ENCODE peak calls at places on chromosomes 4 and X, in eight cellular contexts. N, P, J, U, B, D, S and G are unnamed samples.

GRCh38 chrX:47148946-47149345 is 3.9 kb downstream of the RBM10 start:
- DNase-seq in N (no peak), P (no peak), J (no peak), U (no peak), B (no peak), D (no peak), S (no peak), G (no peak)

GRCh38 chrX:17738737-17739535 is 1.6 kb downstream of the SCML1 start:
- DNase-seq in N (no peak), P (no peak), J (no peak), U (no peak), B (no peak), D (no peak), S (peak; percentile 11), G (peak; percentile 2)

GRCh38 chrX:17990542-17990941 is 129.4 kb upstream of the RAI2 start:
- DNase-seq in N (no peak), P (no peak), J (no peak), U (no peak), B (no peak), D (no peak), S (no peak), G (no peak)

GRCh38 chrX:1453390-1453783 is 678 bp upstream of the ASMTL start:
- DNase-seq in N (no peak), P (peak; percentile 55), J (no peak), U (no peak), B (peak; percentile 90), D (no peak), S (no peak), G (no peak)

GRCh38 chr4:5809216-5809776 is 83.6 kb downstream of the CRMP1 start:
- DNase-seq in N (no peak), P (no peak), J (no peak), U (no peak), B (no peak), D (no peak), S (no peak), G (no peak)

GRCh38 chr4:25859429-25860148 is 3.2 kb downstream of the SEL1L3 start:
- DNase-seq in N (peak; percentile 80), P (no peak), J (no peak), U (no peak), B (no peak), D (no peak), S (no peak), G (peak; percentile 76)

GRCh38 chrX:53047228-53047627 is 1.4 kb upstream of the GPR173 start:
- DNase-seq in N (peak; percentile 9), P (no peak), J (no peak), U (peak; percentile 2), B (no peak), D (no peak), S (peak; percentile 15), G (no peak)

GRCh38 chrX:69504626-69505612 is 793 bp downstream of the NALF2 start:
- DNase-seq in N (peak; percentile 22), P (no peak), J (no peak), U (peak; percentile 36), B (no peak), D (no peak), S (no peak), G (no peak)

GRCh38 chrX:120446503-120446902 is 22.6 kb downstream of the LAMP2 start:
- DNase-seq in N (no peak), P (peak; percentile 51), J (no peak), U (no peak), B (no peak), D (peak; percentile 11), S (peak; percentile 15), G (no peak)

GRCh38 chrX:31297881-31298280 is 226.0 kb upstream of the FTHL17 start:
- DNase-seq in N (no peak), P (no peak), J (no peak), U (no peak), B (no peak), D (no peak), S (no peak), G (no peak)

GRCh38 chrX:133958997-133959688 is 26.3 kb downstream of the GPC3 start:
- DNase-seq in N (no peak), P (no peak), J (no peak), U (no peak), B (no peak), D (no peak), S (peak; percentile 12), G (no peak)

GRCh38 chrX:153611298-153612095 is 12.6 kb upstream of the CCNQ start:
- DNase-seq in N (no peak), P (no peak), J (no peak), U (no peak), B (peak; percentile 69), D (no peak), S (no peak), G (no peak)

GRCh38 chrX:153610834-153611209 is 11.9 kb upstream of the CCNQ start:
- DNase-seq in N (no peak), P (no peak), J (no peak), U (no peak), B (peak; percentile 71), D (no peak), S (no peak), G (no peak)

GRCh38 chrX:153608821-153609220 is 9.9 kb upstream of the CCNQ start:
- DNase-seq in N (no peak), P (no peak), J (no peak), U (no peak), B (no peak), D (no peak), S (no peak), G (no peak)

GRCh38 chrX:153608376-153608775 is 9.4 kb upstream of the CCNQ start:
- DNase-seq in N (no peak), P (no peak), J (no peak), U (no peak), B (no peak), D (no peak), S (no peak), G (no peak)

DNA sequence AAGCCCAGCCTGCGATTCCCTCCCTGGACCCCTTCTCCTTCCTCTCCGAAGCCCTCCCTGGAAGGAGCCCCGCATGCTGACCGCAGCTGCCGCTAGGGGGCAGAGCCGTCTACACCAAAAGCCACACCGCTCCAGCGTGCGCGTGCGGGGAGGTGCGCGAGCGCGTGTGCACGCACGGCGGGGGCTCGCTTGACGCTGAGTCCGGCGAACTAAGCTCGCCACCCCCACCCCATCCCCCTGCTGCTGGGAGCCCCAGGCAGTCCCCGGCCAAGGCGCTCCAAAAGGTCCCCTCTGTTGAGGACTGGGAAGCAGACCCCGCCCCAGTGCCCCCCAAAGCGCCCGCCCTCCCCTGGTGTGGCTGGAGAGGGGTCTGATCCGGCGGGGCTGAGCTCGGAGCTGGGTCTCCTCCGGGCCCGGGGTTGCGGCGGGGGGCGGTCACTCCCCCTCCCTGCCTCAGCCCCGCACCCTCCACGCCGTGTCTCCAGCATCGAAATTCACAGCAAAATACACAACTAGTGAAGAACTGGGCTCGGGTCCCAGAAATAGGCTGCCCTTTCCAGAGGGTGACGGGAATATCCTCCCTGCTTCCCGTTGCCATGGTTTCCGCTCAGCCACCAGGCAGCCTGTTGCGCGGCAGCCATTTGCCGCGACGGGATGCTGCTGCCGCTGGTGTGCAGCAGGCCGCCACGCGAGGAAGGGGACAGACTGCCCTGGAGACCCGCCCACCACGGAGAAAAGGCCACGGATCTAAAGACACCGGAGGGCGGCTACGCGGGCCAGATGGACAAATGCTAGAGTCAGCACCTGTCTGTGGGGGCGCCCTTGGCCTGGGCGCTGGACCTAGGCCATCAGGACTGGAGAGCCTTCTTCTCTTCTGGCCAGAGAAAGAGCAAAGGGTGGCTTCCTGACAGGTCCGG is 11.2 kb upstream of the CCNQ start:
- DNase-seq in N (no peak), P (peak; percentile 68), J (peak; percentile 1), U (peak; percentile 79), B (peak; percentile 91), D (no peak), S (peak; percentile 67), G (peak; percentile 57)
- H3K4me3 ChIP-seq in N (no peak overlapping the region), P (peak overlapping the region; percentile 31), J (peak overlapping the region; percentile 5), U (peak overlapping the region; percentile 33), B (no peak overlapping the region), D (peak overlapping the region; percentile 19), S (peak overlapping the region; percentile 42), G (peak overlapping the region; percentile 16)

GRCh38 chr4:83115000-83115399 is 471 bp upstream of the PLAC8 start:
- DNase-seq in N (no peak), P (peak; percentile 51), J (no peak), U (no peak), B (no peak), D (no peak), S (peak; percentile 48), G (no peak)
- H3K4me3 ChIP-seq in N (no peak overlapping the region), P (no peak overlapping the region), J (no peak overlapping the region), U (no peak overlapping the region), B (no peak overlapping the region), D (no peak overlapping the region), S (no peak overlapping the region), G (no peak overlapping the region)

DNA sequence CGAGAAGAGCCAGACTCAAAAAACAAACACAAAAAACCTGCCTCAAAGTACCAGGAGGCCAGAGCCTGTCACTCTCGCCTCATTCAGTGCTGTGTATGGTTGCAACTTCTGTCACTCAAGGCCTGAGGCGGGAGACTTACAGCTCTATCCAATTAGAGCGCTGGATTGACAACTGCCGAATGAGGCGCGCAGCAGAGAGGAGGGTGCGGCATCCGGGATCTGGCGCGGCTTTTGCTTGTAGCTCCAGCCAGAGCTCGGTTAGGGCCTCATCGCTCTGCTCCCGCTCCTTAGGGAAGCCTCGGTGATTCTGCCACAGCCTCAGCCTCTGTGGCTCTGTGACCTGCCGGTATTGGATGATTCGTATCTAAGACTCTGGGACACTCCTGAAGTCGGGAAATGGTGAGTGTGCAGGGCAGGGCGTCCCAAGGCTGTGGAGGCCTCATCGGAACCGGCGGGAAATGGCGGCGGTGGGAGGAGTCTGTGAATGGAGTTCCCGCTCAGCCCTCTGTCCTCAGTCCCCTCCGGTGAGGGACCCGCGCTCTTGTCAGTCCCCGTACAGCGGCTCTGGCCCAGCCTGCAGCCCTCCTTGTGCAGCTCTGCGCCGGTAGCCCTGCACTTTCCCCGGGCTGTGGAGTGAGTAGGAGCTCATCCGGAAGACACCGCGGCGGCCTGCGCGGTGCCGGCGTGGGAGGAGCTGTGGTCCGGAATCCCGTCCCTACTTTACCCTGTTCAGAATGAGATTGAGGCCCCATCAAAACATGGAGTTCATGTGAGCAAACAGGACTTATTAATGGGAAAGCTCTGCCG is at the start of gene ZNF718:
- DNase-seq in N (peak; percentile 93), P (peak; percentile 94), J (peak; percentile 83), U (peak; percentile 98), B (peak; percentile 95), D (peak; percentile 90), S (peak; percentile 98), G (no peak)
- H3K4me3 ChIP-seq in N (peak within 1 kb of the TSS; percentile 81), P (peak within 1 kb of the TSS; percentile 94), J (peak within 1 kb of the TSS; percentile 79), U (peak within 1 kb of the TSS; percentile 65), B (peak within 1 kb of the TSS; percentile 85), D (peak within 1 kb of the TSS; percentile 83), S (peak within 1 kb of the TSS; percentile 99), G (no peak within 1 kb of the TSS)

GRCh38 chrX:79156818-79157217 is 12.3 kb downstream of the GPR174 start:
- DNase-seq in N (no peak), P (no peak), J (no peak), U (no peak), B (no peak), D (no peak), S (no peak), G (no peak)

GRCh38 chrX:79167437-79167836 is 22.9 kb downstream of the GPR174 start:
- DNase-seq in N (no peak), P (no peak), J (no peak), U (no peak), B (no peak), D (no peak), S (no peak), G (no peak)

GRCh38 chrX:79161655-79162054 is 17.2 kb downstream of the GPR174 start:
- DNase-seq in N (peak; percentile 34), P (no peak), J (no peak), U (peak; percentile 6), B (no peak), D (no peak), S (no peak), G (peak; percentile 90)

GRCh38 chrX:79159800-79160199 is 15.3 kb downstream of the GPR174 start:
- DNase-seq in N (no peak), P (no peak), J (no peak), U (no peak), B (no peak), D (no peak), S (no peak), G (no peak)

GRCh38 chrX:79162076-79162475 is 17.6 kb downstream of the GPR174 start:
- DNase-seq in N (no peak), P (no peak), J (no peak), U (no peak), B (no peak), D (no peak), S (no peak), G (no peak)
- H3K4me3 ChIP-seq in N (peak overlapping the region; percentile 23), P (no peak overlapping the region), J (no peak overlapping the region), U (no peak overlapping the region), B (no peak overlapping the region), D (no peak overlapping the region), S (no peak overlapping the region), G (peak overlapping the region; percentile 1)